ENCODE peak calls at places on chromosomes 5 and 9, in six cellular contexts. One of them, this sample, is unnamed.

GRCh38 chr5:169584998-169585451 is 1.5 kb downstream of the SPDL1 start:
- DNase-seq in IMR-90: no peak
- DNase-seq in H9: no peak
- DNase-seq in H1: no peak
- DNase-seq in mesendoderm: no peak
- DNase-seq in mesenchymal stem cell: peak
- DNase-seq in this sample: no peak

GRCh38 chr9:74773886-74774479 is 113.7 kb downstream of the TRPM6 start:
- DNase-seq in IMR-90: peak
- DNase-seq in H9: peak
- DNase-seq in H1: peak
- DNase-seq in mesendoderm: peak
- DNase-seq in mesenchymal stem cell: peak
- DNase-seq in this sample: peak

GRCh38 chr9:121472361-121472910 is 27.2 kb downstream of the GGTA1 start:
- DNase-seq in IMR-90: no peak
- DNase-seq in H9: no peak
- DNase-seq in H1: no peak
- DNase-seq in mesendoderm: no peak
- DNase-seq in mesenchymal stem cell: no peak
- DNase-seq in this sample: no peak

GRCh38 chr9:97237311-97237786 is 70.1 kb upstream of the CCDC180 start:
- DNase-seq in IMR-90: no peak
- DNase-seq in H9: peak
- DNase-seq in H1: peak
- DNase-seq in mesendoderm: peak
- DNase-seq in mesenchymal stem cell: no peak
- DNase-seq in this sample: peak

GRCh38 chr9:111605041-111605559 is 5.7 kb upstream of the PTGR1 start:
- DNase-seq in IMR-90: no peak
- DNase-seq in H9: no peak
- DNase-seq in H1: no peak
- DNase-seq in mesendoderm: no peak
- DNase-seq in mesenchymal stem cell: no peak
- DNase-seq in this sample: no peak

GRCh38 chr5:134523543-134524136 is 1.8 kb upstream of the JADE2 start:
- DNase-seq in IMR-90: no peak
- DNase-seq in H9: no peak
- DNase-seq in H1: no peak
- DNase-seq in mesendoderm: peak
- DNase-seq in mesenchymal stem cell: no peak
- DNase-seq in this sample: no peak

GRCh38 chr9:93681316-93682154 is 105.2 kb downstream of the PHF2 start:
- DNase-seq in IMR-90: no peak
- DNase-seq in H9: no peak
- DNase-seq in H1: peak
- DNase-seq in mesendoderm: no peak
- DNase-seq in mesenchymal stem cell: no peak
- DNase-seq in this sample: no peak

GRCh38 chr9:121708768-121709488 is 57.5 kb downstream of the DAB2IP start:
- DNase-seq in IMR-90: no peak
- DNase-seq in H9: peak
- DNase-seq in H1: no peak
- DNase-seq in mesendoderm: no peak
- DNase-seq in mesenchymal stem cell: no peak
- DNase-seq in this sample: no peak

GRCh38 chr5:40929049-40929448 is 19.8 kb downstream of the C7 start:
- DNase-seq in IMR-90: no peak
- DNase-seq in H9: no peak
- DNase-seq in H1: no peak
- DNase-seq in mesendoderm: no peak
- DNase-seq in mesenchymal stem cell: no peak
- DNase-seq in this sample: no peak

GRCh38 chr9:114895605-114896004 is 34.8 kb downstream of the TNFSF8 start:
- DNase-seq in IMR-90: peak
- DNase-seq in H9: no peak
- DNase-seq in H1: no peak
- DNase-seq in mesendoderm: no peak
- DNase-seq in mesenchymal stem cell: peak
- DNase-seq in this sample: no peak

GRCh38 chr5:961002-961710 is 47.4 kb upstream of the NKD2 start:
- DNase-seq in IMR-90: no peak
- DNase-seq in H9: peak
- DNase-seq in H1: no peak
- DNase-seq in mesendoderm: no peak
- DNase-seq in mesenchymal stem cell: no peak
- DNase-seq in this sample: no peak

GRCh38 chr5:143653256-143653655 is 158.7 kb upstream of the HMHB1 start:
- DNase-seq in IMR-90: no peak
- DNase-seq in H9: no peak
- DNase-seq in H1: no peak
- DNase-seq in mesendoderm: no peak
- DNase-seq in mesenchymal stem cell: no peak
- DNase-seq in this sample: no peak

GRCh38 chr9:93267091-93267541 is 83.2 kb downstream of the WNK2 start:
- DNase-seq in IMR-90: no peak
- DNase-seq in H9: no peak
- DNase-seq in H1: no peak
- DNase-seq in mesendoderm: no peak
- DNase-seq in mesenchymal stem cell: no peak
- DNase-seq in this sample: no peak

GRCh38 chr9:112777914-112778313 is 27.4 kb downstream of the SNX30 start:
- DNase-seq in IMR-90: peak
- DNase-seq in H9: no peak
- DNase-seq in H1: no peak
- DNase-seq in mesendoderm: no peak
- DNase-seq in mesenchymal stem cell: no peak
- DNase-seq in this sample: no peak

GRCh38 chr5:5165541-5166002 is 25.4 kb downstream of the ADAMTS16 start:
- DNase-seq in IMR-90: no peak
- DNase-seq in H9: no peak
- DNase-seq in H1: no peak
- DNase-seq in mesendoderm: peak
- DNase-seq in mesenchymal stem cell: no peak
- DNase-seq in this sample: no peak

GRCh38 chr5:177086918-177087706 is 397 bp downstream of the FGFR4 start:
- DNase-seq in IMR-90: no peak
- DNase-seq in H9: peak
- DNase-seq in H1: peak
- DNase-seq in mesendoderm: peak
- DNase-seq in mesenchymal stem cell: peak
- DNase-seq in this sample: peak
- H3K4me2 ChIP-seq in IMR-90: peak
- H3K4me2 ChIP-seq in H9: peak
- H3K4me2 ChIP-seq in H1: peak
- H3K4me2 ChIP-seq in mesendoderm: peak
- H3K4me2 ChIP-seq in mesenchymal stem cell: peak
- H3K4me2 ChIP-seq in this sample: peak

DNA sequence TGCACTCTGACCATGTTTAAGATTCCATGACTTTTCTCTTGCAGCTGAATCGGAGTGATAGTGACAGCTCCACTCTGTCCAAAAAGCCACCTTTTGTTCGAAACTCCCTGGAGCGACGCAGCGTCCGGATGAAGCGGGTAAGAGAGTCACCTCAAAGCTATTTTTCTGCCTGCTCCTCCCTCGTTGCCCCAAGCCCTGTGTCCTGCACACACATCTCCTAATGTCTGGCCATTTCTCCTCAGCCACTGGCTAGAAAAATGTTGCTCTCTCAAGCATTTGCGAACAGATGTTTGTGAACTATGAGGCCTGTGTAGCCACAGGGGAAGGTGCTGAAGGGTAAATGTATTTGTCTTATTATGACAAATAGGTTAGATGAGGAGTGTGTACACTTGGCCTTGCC is 25.7 kb upstream of the RARS1 start:
- DNase-seq in IMR-90: no peak
- DNase-seq in H9: no peak
- DNase-seq in H1: no peak
- DNase-seq in mesendoderm: no peak
- DNase-seq in mesenchymal stem cell: no peak
- DNase-seq in this sample: no peak
- H2BK15ac ChIP-seq in IMR-90: no peak
- H2BK15ac ChIP-seq in H9: no peak
- H2BK15ac ChIP-seq in H1: no peak
- H2BK15ac ChIP-seq in mesendoderm: no peak
- H2BK15ac ChIP-seq in mesenchymal stem cell: no peak
- H2BK15ac ChIP-seq in this sample: no peak

GRCh38 chr5:128532127-128532526 is 5.9 kb downstream of the FBN2 start:
- DNase-seq in IMR-90: no peak
- DNase-seq in H9: peak
- DNase-seq in H1: no peak
- DNase-seq in mesendoderm: peak
- DNase-seq in mesenchymal stem cell: no peak
- DNase-seq in this sample: peak

GRCh38 chr5:128532776-128533175 is 5.3 kb downstream of the FBN2 start:
- DNase-seq in IMR-90: no peak
- DNase-seq in H9: no peak
- DNase-seq in H1: no peak
- DNase-seq in mesendoderm: no peak
- DNase-seq in mesenchymal stem cell: no peak
- DNase-seq in this sample: no peak

DNA sequence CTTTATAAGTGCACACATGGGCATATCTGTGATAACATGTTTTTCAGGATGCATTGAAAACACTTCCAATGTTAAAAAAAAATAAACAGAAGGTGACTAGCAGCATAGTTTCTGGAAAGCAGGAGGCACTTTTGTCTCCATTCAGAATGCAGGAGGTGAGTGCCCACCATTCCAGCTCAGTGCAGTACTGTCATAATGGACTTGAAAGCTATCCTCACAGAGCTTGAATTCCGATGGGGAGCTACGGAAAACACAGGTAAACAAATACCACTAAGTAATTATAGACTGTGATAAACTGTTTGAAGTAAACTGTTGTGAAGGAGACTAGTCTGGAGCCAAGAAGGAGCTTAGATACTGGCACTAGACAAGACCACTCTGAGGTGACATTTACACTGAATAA is 9.9 kb downstream of the FBN2 start:
- DNase-seq in IMR-90: no peak
- DNase-seq in H9: no peak
- DNase-seq in H1: no peak
- DNase-seq in mesendoderm: no peak
- DNase-seq in mesenchymal stem cell: no peak
- DNase-seq in this sample: no peak
- H3K4me2 ChIP-seq in IMR-90: no peak
- H3K4me2 ChIP-seq in H9: no peak
- H3K4me2 ChIP-seq in H1: no peak
- H3K4me2 ChIP-seq in mesendoderm: no peak
- H3K4me2 ChIP-seq in mesenchymal stem cell: no peak
- H3K4me2 ChIP-seq in this sample: no peak

DNA sequence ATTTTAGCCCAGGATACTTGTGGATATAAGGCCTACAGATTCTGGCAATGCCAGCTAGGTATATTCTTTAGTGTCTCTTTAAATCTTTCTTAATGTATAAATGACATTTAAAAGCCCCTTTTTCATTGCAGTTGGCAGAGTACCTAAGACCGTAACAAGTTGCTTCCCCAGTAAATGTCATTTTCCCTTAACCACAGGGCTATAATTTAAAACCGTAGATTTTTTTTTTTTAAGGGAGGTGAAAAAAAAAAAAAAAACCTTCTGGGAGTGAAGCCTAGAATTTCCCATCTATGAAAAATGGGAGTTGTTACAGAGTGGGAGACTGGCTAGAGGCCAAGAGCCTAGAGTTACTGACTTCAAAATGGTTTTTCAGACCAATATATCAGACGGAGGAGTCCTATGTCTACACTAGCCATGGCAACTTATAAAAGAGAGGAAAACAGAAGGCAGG is 207.7 kb upstream of the TARS1 start:
- DNase-seq in IMR-90: no peak
- DNase-seq in H9: no peak
- DNase-seq in H1: no peak
- DNase-seq in mesendoderm: no peak
- DNase-seq in mesenchymal stem cell: no peak
- DNase-seq in this sample: no peak
- H2BK15ac ChIP-seq in IMR-90: no peak
- H2BK15ac ChIP-seq in H9: no peak
- H2BK15ac ChIP-seq in H1: no peak
- H2BK15ac ChIP-seq in mesendoderm: no peak
- H2BK15ac ChIP-seq in mesenchymal stem cell: no peak
- H2BK15ac ChIP-seq in this sample: no peak

GRCh38 chr9:89507626-89508025 is 9.7 kb upstream of the SEMA4D start:
- DNase-seq in IMR-90: no peak
- DNase-seq in H9: no peak
- DNase-seq in H1: no peak
- DNase-seq in mesendoderm: no peak
- DNase-seq in mesenchymal stem cell: no peak
- DNase-seq in this sample: no peak
- H3K4me2 ChIP-seq in IMR-90: no peak
- H3K4me2 ChIP-seq in H9: no peak
- H3K4me2 ChIP-seq in H1: no peak
- H3K4me2 ChIP-seq in mesendoderm: no peak
- H3K4me2 ChIP-seq in mesenchymal stem cell: no peak
- H3K4me2 ChIP-seq in this sample: no peak

GRCh38 chr5:88925692-88926490 is 42.9 kb upstream of the MEF2C start:
- DNase-seq in IMR-90: peak
- DNase-seq in H9: no peak
- DNase-seq in H1: no peak
- DNase-seq in mesendoderm: no peak
- DNase-seq in mesenchymal stem cell: peak
- DNase-seq in this sample: no peak
- H2BK15ac ChIP-seq in IMR-90: no peak
- H2BK15ac ChIP-seq in H9: no peak
- H2BK15ac ChIP-seq in H1: no peak
- H2BK15ac ChIP-seq in mesendoderm: no peak
- H2BK15ac ChIP-seq in mesenchymal stem cell: no peak
- H2BK15ac ChIP-seq in this sample: no peak

DNA sequence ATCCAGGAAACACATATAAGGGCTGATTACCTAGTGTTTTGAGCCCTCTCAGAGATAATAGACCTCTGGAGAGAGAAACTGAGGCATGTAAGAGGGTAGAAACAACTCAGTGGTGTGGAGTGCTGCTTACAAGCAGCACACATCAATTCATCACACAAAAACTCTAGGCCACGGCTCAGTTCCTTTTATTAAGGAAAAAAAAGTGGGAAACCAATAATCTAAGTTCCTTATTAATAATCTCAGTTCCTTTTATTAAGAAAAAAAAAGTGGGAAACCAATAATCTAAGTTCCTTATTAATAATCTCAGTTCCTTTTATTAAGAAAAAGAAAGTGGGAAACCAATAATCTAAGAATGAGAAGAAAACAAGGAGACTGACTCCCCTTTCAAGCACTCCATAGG is 28.0 kb downstream of the TXNDC8 start:
- DNase-seq in IMR-90: no peak
- DNase-seq in H9: no peak
- DNase-seq in H1: no peak
- DNase-seq in mesendoderm: no peak
- DNase-seq in mesenchymal stem cell: no peak
- DNase-seq in this sample: no peak
- H3K4me2 ChIP-seq in IMR-90: no peak
- H3K4me2 ChIP-seq in H9: no peak
- H3K4me2 ChIP-seq in H1: no peak
- H3K4me2 ChIP-seq in mesendoderm: no peak
- H3K4me2 ChIP-seq in mesenchymal stem cell: no peak
- H3K4me2 ChIP-seq in this sample: no peak

This sample was measured in neuronal stem cell.